ENCODE peak calls at places on chromosomes 12 and 14, in ten cellular contexts. J is Peyer's patch, V is transverse colon, R is astrocyte of the spinal cord, A is cardiac muscle cell, G is GM23338, D is astrocyte of the cerebellum, U is ascending aorta, B is HCT116, X is AG04450. I is an unnamed sample.
A peak's percentile ranks its signal among the peaks of the same experiment; 100 is the strongest.

GRCh38 chr14:103879118-103879569 is 31.8 kb upstream of the PPP1R13B start:
- DNase-seq in J (no peak), V (no peak), R (no peak), A (no peak), G (no peak), D (no peak), U (no peak), B (no peak), X (no peak), I (no peak)

GRCh38 chr12:58314610-58315009 is 373.2 kb downstream of the ATP23 start:
- DNase-seq in J (no peak), V (no peak), R (peak; percentile 65), A (no peak), G (no peak), D (no peak), U (no peak), B (no peak), X (no peak), I (no peak)

GRCh38 chr14:66477567-66477966 is 8.6 kb upstream of the CCDC196 start:
- DNase-seq in J (no peak), V (no peak), R (no peak), A (no peak), G (no peak), D (no peak), U (no peak), B (no peak), X (no peak), I (no peak)

GRCh38 chr12:115934046-115934445 is 343.4 kb downstream of the MED13L start:
- DNase-seq in J (no peak), V (no peak), R (no peak), A (no peak), G (no peak), D (no peak), U (no peak), B (no peak), X (no peak), I (no peak)

GRCh38 chr12:14896477-14897184 is 11.0 kb upstream of the MGP start:
- DNase-seq in J (no peak), V (no peak), R (peak; percentile 32), A (no peak), G (no peak), D (peak; percentile 26), U (no peak), B (no peak), X (peak; percentile 52), I (no peak)

GRCh38 chr12:64610660-64611429 is 550 bp downstream of the RASSF3 start:
- DNase-seq in J (peak; percentile 83), V (peak; percentile 79), R (peak; percentile 59), A (peak; percentile 69), G (peak; percentile 76), D (no peak), U (peak; percentile 82), B (no peak), X (no peak), I (peak; percentile 69)

GRCh38 chr12:130126023-130126432 is 36.2 kb upstream of the FZD10 start:
- DNase-seq in J (no peak), V (no peak), R (no peak), A (no peak), G (peak; percentile 14), D (no peak), U (no peak), B (no peak), X (no peak), I (no peak)

GRCh38 chr14:92686763-92687427 is 61.5 kb downstream of the LGMN start:
- DNase-seq in J (peak; percentile 90), V (peak; percentile 82), R (peak; percentile 63), A (peak; percentile 84), G (peak; percentile 88), D (no peak), U (peak; percentile 86), B (peak; percentile 33), X (peak; percentile 13), I (peak; percentile 91)

GRCh38 chr14:54568821-54569591 is 2.1 kb downstream of the SAMD4A start:
- DNase-seq in J (no peak), V (peak; percentile 15), R (no peak), A (peak; percentile 85), G (no peak), D (no peak), U (peak; percentile 79), B (no peak), X (no peak), I (no peak)

GRCh38 chr14:96122496-96122895 is 82.1 kb upstream of the BDKRB2 start:
- DNase-seq in J (no peak), V (no peak), R (peak; percentile 22), A (no peak), G (no peak), D (no peak), U (no peak), B (no peak), X (peak; percentile 93), I (no peak)

GRCh38 chr12:3520168-3520567 is 29.2 kb downstream of the PRMT8 start:
- DNase-seq in J (no peak), V (peak; percentile 22), R (no peak), A (peak; percentile 74), G (no peak), D (no peak), U (no peak), B (no peak), X (no peak), I (peak; percentile 27)

GRCh38 chr12:92574046-92574783 is 128.6 kb upstream of the PLEKHG7 start:
- DNase-seq in J (no peak), V (no peak), R (peak; percentile 37), A (peak; percentile 30), G (peak; percentile 70), D (no peak), U (no peak), B (peak; percentile 27), X (no peak), I (peak; percentile 41)
- TF ChIP-seq CTCF in J (peak; percentile 29), V (peak; percentile 17), R (peak; percentile 50), A (peak; percentile 26), G (peak; percentile 71), D (peak; percentile 36), U (no peak), B (peak; percentile 43), X (peak; percentile 48), I (no peak)

DNA sequence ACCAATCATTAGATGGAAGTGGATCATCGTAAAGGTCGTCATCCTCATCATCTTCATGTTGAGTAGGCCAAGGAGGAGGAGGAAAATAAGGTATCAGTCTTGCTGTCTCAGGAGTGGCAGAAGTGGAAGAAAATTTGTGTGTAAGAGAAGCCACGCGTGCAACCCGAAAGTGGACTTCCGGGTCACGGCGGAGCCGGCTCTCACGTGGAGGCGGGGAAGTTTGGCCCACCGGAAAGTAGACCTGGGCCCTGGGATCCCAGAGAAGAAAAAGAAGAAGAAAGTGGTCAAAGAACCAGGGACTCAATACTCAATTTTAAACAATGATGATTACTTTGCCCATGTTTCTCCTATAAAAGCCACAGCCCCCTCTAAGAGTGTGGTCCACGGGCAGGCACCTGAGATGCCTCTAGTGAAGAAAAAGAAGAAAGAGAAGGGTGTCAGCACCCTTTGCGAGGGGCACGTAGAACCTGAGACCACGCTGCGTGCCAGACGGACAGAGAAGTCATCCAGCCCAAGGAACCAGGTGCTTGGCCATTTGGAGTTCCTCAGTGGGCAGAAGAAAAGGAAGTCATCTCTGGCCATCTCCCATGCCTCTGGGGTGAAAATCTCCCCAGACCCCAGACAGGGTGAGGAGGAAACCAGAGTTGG is 365.8 kb downstream of the BCAT1 start:
- DNase-seq in J (no peak), V (no peak), R (no peak), A (no peak), G (no peak), D (no peak), U (no peak), B (no peak), X (no peak), I (no peak)
- TF ChIP-seq CTCF in J (no peak), V (no peak), R (no peak), A (no peak), G (no peak), D (no peak), U (no peak), B (no peak), X (no peak), I (no peak)

GRCh38 chr12:71400481-71400880 is 39.1 kb upstream of the LGR5 start:
- DNase-seq in J (no peak), V (no peak), R (no peak), A (no peak), G (no peak), D (no peak), U (no peak), B (no peak), X (no peak), I (no peak)

GRCh38 chr12:71393625-71394024 is 46.0 kb upstream of the LGR5 start:
- DNase-seq in J (no peak), V (no peak), R (no peak), A (no peak), G (no peak), D (no peak), U (no peak), B (no peak), X (no peak), I (no peak)

GRCh38 chr12:71392521-71393145 is 47.0 kb upstream of the LGR5 start:
- DNase-seq in J (no peak), V (no peak), R (peak; percentile 77), A (peak; percentile 81), G (peak; percentile 88), D (peak; percentile 57), U (no peak), B (peak; percentile 72), X (peak; percentile 37), I (peak; percentile 37)

GRCh38 chr12:71399197-71399596 is 40.4 kb upstream of the LGR5 start:
- DNase-seq in J (no peak), V (no peak), R (no peak), A (no peak), G (no peak), D (no peak), U (no peak), B (no peak), X (no peak), I (no peak)

DNA sequence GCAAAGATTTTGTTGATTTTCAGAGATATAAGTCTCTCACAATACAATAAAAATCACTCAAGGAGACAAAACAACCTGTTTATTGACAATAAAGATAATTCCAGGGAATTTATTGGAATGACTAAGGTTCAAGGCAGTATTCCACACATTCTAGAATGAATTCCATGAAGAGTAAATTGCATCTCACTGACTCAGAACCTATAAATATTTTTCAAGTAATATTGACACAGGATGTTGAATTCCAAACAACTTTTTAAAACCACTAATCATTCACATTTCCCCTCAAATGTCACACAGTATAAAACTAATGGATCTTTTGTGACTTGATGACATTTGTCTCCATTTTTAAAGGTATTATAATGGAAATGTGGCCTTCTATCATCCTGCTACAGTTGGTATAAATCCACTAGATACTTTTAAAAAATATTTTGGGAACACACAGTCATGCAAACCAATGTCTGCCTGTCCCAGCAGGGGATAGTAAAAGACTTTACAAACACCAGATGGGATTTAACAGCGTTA is 42.1 kb upstream of the LGR5 start:
- DNase-seq in J (no peak), V (no peak), R (peak; percentile 18), A (no peak), G (no peak), D (no peak), U (no peak), B (no peak), X (no peak), I (no peak)
- TF ChIP-seq CTCF in J (no peak), V (no peak), R (no peak), A (no peak), G (no peak), D (no peak), U (no peak), B (no peak), X (no peak), I (no peak)

DNA sequence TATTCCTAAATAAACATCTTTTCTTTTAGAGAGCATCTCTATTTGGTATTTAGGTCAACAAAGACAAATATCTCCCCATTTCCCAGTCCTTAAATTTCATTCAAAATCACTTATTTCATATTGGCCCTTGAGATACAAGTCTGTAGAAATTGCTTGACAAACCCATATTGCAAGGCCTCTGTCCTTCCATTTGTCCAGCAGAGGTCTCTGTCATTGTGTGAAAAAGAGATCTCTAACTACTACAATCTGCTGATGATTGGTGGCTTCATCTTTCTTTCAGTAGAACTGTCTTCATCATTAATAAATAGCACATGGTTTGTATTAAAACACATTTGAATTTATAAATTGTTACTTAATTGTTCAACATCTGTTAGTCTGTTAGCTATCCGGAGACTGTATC is 252.6 kb downstream of the ACSS3 start:
- DNase-seq in J (no peak), V (no peak), R (no peak), A (no peak), G (peak; percentile 13), D (no peak), U (no peak), B (no peak), X (no peak), I (no peak)
- TF ChIP-seq CTCF in J (no peak), V (no peak), R (peak; percentile 20), A (no peak), G (peak; percentile 49), D (no peak), U (no peak), B (peak; percentile 13), X (no peak), I (no peak)

I was measured in Calu3.